ENCODE peak calls at places on chromosomes 1 and 21, in six cellular contexts. M is A549; R is fibroblast of lung; C is CD8-positive, alpha-beta T cell; Q is CD4-positive, alpha-beta T cell; G is left ventricle myocardium inferior. W is an unnamed sample.

GRCh38 chr1:201706109-201706508 is 122.8 kb upstream of the IPO9 start:
- DNase-seq in G (no peak), M (no peak), Q (no peak), C (no peak), R (no peak), W (no peak)

GRCh38 chr1:60822252-60822651 is 260.1 kb upstream of the NFIA start:
- DNase-seq in M (no peak), Q (no peak), R (no peak), G (no peak), C (no peak), W (no peak)

GRCh38 chr1:115251340-115251748 is 86.7 kb downstream of the NGF start:
- DNase-seq in C (no peak), M (no peak), R (peak; percentile 66), G (no peak), Q (no peak), W (no peak)

GRCh38 chr1:53946252-53947171 is at the start of gene LRRC42:
- DNase-seq in R (no peak), M (no peak), G (no peak), Q (no peak), C (no peak), W (no peak)

GRCh38 chr1:85374160-85374559 is 90.8 kb downstream of the DDAH1 start:
- DNase-seq in Q (no peak), G (no peak), M (peak; percentile 61), R (peak; percentile 71), C (no peak), W (no peak)

GRCh38 chr1:53172751-53173498 is 23.7 kb upstream of the CPT2 start:
- DNase-seq in Q (no peak), M (peak; percentile 86), C (no peak), G (no peak), R (peak; percentile 70), W (no peak)

GRCh38 chr1:201147396-201148015 is 6.8 kb downstream of the TMEM9 start:
- DNase-seq in R (no peak), Q (no peak), G (no peak), C (no peak), M (no peak), W (peak; percentile 10)

GRCh38 chr1:36864182-36865079 is 169.9 kb downstream of the GRIK3 start:
- DNase-seq in C (no peak), R (no peak), M (no peak), Q (no peak), G (no peak), W (no peak)

GRCh38 chr1:155968670-155969069 is 9.7 kb downstream of the ARHGEF2 start:
- DNase-seq in M (no peak), Q (no peak), R (peak; percentile 86), G (peak; percentile 58), C (no peak), W (peak; percentile 61)

GRCh38 chr1:31696246-31696645 is 7.6 kb downstream of the COL16A1 start:
- DNase-seq in C (no peak), Q (no peak), R (no peak), G (no peak), M (no peak), W (no peak)

GRCh38 chr1:26459148-26459547 is 13.1 kb upstream of the HMGN2 start:
- DNase-seq in G (no peak), Q (no peak), C (no peak), R (no peak), M (no peak), W (no peak)

GRCh38 chr1:61141288-61142044 is 59.1 kb downstream of the NFIA start:
- DNase-seq in M (peak; percentile 72), R (peak; percentile 64), C (no peak), G (no peak), Q (no peak), W (no peak)

GRCh38 chr1:1361982-1362423 is 3.6 kb upstream of the MXRA8 start:
- DNase-seq in G (peak; percentile 63), M (no peak), Q (no peak), C (no peak), R (peak; percentile 86), W (no peak)

GRCh38 chr1:181129771-181130606 is 41.5 kb downstream of the IER5 start:
- DNase-seq in Q (no peak), G (no peak), M (no peak), R (peak; percentile 18), C (no peak), W (no peak)

GRCh38 chr1:218930879-218931278 is 242.8 kb upstream of the LYPLAL1 start:
- DNase-seq in R (peak; percentile 90), G (no peak), Q (no peak), M (peak; percentile 57), C (no peak), W (no peak)

GRCh38 chr1:87252406-87252805 is 76.3 kb upstream of the LMO4 start:
- DNase-seq in M (no peak), R (peak; percentile 82), C (no peak), Q (no peak), G (no peak), W (no peak)

GRCh38 chr1:201452881-201453280 is 16.1 kb downstream of the PHLDA3 start:
- DNase-seq in Q (no peak), R (no peak), G (no peak), M (no peak), C (no peak), W (no peak)

GRCh38 chr1:193754732-193755427 is 568.5 kb upstream of the B3GALT2 start:
- DNase-seq in C (no peak), Q (no peak), M (peak; percentile 4), R (peak; percentile 19), G (no peak), W (no peak)

GRCh38 chr1:229563701-229564100 is 5.2 kb upstream of the ABCB10 start:
- DNase-seq in M (no peak), G (no peak), Q (no peak), C (no peak), R (peak; percentile 42), W (no peak)

GRCh38 chr1:244077473-244078220 is 26.6 kb downstream of the ZBTB18 start:
- DNase-seq in G (no peak), Q (no peak), C (no peak), R (no peak), M (no peak), W (no peak)

GRCh38 chr21:34980423-34981115 is 68.5 kb downstream of the RUNX1 start:
- DNase-seq in C (no peak), Q (no peak), G (no peak), R (no peak), M (no peak), W (no peak)

GRCh38 chr1:38430949-38431348 is 384.4 kb upstream of the POU3F1 start:
- DNase-seq in R (no peak), Q (no peak), C (no peak), G (no peak), M (no peak), W (no peak)

GRCh38 chr1:27379564-27380132 is 3.5 kb downstream of the CD164L2 start:
- DNase-seq in G (no peak), M (no peak), C (no peak), Q (no peak), R (no peak), W (no peak)

GRCh38 chr1:97164276-97164639 is 442.7 kb downstream of the PTBP2 start:
- DNase-seq in C (no peak), Q (no peak), M (no peak), R (no peak), G (no peak), W (no peak)

GRCh38 chr1:21913258-21913657 is 23.9 kb downstream of the HSPG2 start:
- DNase-seq in C (no peak), G (no peak), M (no peak), R (no peak), Q (no peak), W (no peak)

GRCh38 chr1:24329797-24330543 is 10.8 kb downstream of the GRHL3 start:
- DNase-seq in Q (no peak), G (no peak), R (peak; percentile 58), C (no peak), M (no peak), W (no peak)

GRCh38 chr1:6330410-6330827 is 63.1 kb downstream of the ACOT7 start:
- DNase-seq in C (no peak), R (peak; percentile 86), Q (no peak), M (no peak), G (no peak), W (no peak)

GRCh38 chr1:65176571-65176970 is 28.6 kb downstream of the AK4 start:
- DNase-seq in R (no peak), Q (no peak), G (no peak), M (no peak), C (no peak), W (no peak)
- H3K27ac ChIP-seq in R (no peak overlapping the region), Q (no peak overlapping the region), G (peak overlapping the region; percentile 93), M (no peak overlapping the region), C (no peak overlapping the region), W (no peak overlapping the region)

GRCh38 chr1:41560496-41560895 is 76.0 kb upstream of the EDN2 start:
- DNase-seq in Q (no peak), C (no peak), R (no peak), G (no peak), M (no peak), W (no peak)
- TF ChIP-seq CTCF in Q (no peak), C (no peak), R (no peak), G (no peak), M (no peak), W (no peak)

DNA sequence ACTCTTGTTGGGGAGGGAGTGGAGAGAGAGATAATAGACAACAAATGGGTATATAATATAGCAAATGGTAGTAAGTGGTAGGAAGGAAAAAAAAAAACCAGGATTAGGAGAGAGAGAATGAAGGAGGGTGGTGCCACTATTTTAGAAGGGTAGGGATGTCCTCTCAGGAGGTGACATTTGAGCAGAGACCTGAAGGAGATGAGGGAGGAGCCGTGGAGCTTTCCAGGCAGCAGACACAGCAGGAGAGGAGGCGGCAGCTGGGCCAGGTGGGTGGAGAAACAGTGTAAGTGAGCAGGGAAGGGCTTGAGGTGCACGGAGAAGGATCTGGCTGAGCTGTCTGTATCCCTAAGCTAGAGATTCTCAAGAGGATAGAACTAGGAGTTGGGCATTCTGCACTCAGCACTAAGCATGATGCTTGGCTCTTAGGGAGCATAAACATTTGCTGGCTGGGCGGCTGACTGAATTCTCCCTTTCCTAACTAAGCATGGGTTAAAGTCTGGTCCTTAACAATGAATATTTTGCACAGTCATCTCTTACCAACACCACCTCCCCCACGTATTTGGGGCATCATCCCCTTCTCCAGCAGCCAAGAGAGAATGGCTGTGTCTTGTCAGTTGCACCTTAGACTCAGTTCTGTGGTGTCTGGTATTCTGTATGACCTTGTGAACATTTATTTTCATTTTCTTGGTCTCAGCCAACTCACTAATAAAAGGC is 27.6 kb upstream of the SARS1 start:
- DNase-seq in M (no peak), G (no peak), C (no peak), R (no peak), Q (no peak), W (no peak)
- H3K27ac ChIP-seq in M (peak overlapping the region; percentile 72), G (peak overlapping the region; percentile 19), C (no peak overlapping the region), R (no peak overlapping the region), Q (no peak overlapping the region), W (no peak overlapping the region)

GRCh38 chr1:205668951-205669340 is 11.4 kb downstream of the SLC45A3 start:
- DNase-seq in R (no peak), Q (no peak), M (no peak), C (no peak), G (no peak), W (no peak)
- TF ChIP-seq CTCF in R (no peak), Q (no peak), M (no peak), C (no peak), G (no peak), W (no peak)